ENCODE peak calls at places on chromosomes 5 and 9, in four cellular contexts. N, B, Y and I are unnamed samples.

GRCh38 chr9:89660286-89660685 is 55.5 kb downstream of the GADD45G start:
- DNase-seq in N (no peak), B (no peak), Y (no peak), I (peak; percentile 86)

GRCh38 chr9:118271331-118271730 is 567.1 kb downstream of the TLR4 start:
- DNase-seq in N (no peak), B (no peak), Y (no peak), I (no peak)

GRCh38 chr5:14628346-14628745 is 36.2 kb upstream of the OTULIN start:
- DNase-seq in N (peak; percentile 36), B (peak; percentile 53), Y (no peak), I (peak; percentile 42)

GRCh38 chr5:77561965-77562364 is 69.8 kb upstream of the WDR41 start:
- DNase-seq in N (no peak), B (no peak), Y (no peak), I (no peak)

GRCh38 chr5:140150201-140150600 is 24.5 kb downstream of the IGIP start:
- DNase-seq in N (no peak), B (no peak), Y (no peak), I (no peak)

GRCh38 chr9:127999461-127999860 is 18.7 kb upstream of the EEIG1 start:
- DNase-seq in N (no peak), B (no peak), Y (no peak), I (peak; percentile 2)

GRCh38 chr5:162434311-162434710 is 366.7 kb downstream of the GABRG2 start:
- DNase-seq in N (no peak), B (no peak), Y (no peak), I (no peak)

GRCh38 chr9:127918201-127919107 is 1.6 kb upstream of the ST6GALNAC4 start:
- DNase-seq in N (no peak), B (no peak), Y (no peak), I (no peak)

GRCh38 chr9:17532461-17532860 is 46.4 kb upstream of the SH3GL2 start:
- DNase-seq in N (no peak), B (no peak), Y (no peak), I (no peak)